ENCODE peak calls at places on chromosomes 4 and X, in ten cellular contexts. Y, V, U, S, J, I, Q, Z, H and P are unnamed samples.

GRCh38 chr4:115629270-115629669 is 515.9 kb upstream of the NDST4 start:
- DNase-seq in Y (no peak), V (no peak), U (no peak), S (no peak), J (no peak), I (no peak), Q (no peak), Z (no peak), H (no peak), P (no peak)

GRCh38 chr4:71472946-71473345 is 134.1 kb downstream of the SLC4A4 start:
- DNase-seq in Y (no peak), V (peak), U (no peak), S (peak), J (peak), I (no peak), Q (no peak), Z (peak), H (no peak), P (no peak)

GRCh38 chr4:144645621-144646522 is at the start of gene HHIP:
- DNase-seq in Y (no peak), V (peak), U (peak), S (peak), J (no peak), I (peak), Q (peak), Z (no peak), H (no peak), P (no peak)

GRCh38 chr4:153529646-153530045 is 63.5 kb downstream of the TMEM131L start:
- DNase-seq in Y (peak), V (no peak), U (no peak), S (no peak), J (no peak), I (no peak), Q (no peak), Z (no peak), H (no peak), P (no peak)

GRCh38 chrX:18885317-18886004 is 98.5 kb downstream of the PHKA2 start:
- DNase-seq in Y (no peak), V (no peak), U (no peak), S (no peak), J (no peak), I (no peak), Q (no peak), Z (no peak), H (no peak), P (peak)

GRCh38 chrX:148915474-148915873 is 415.1 kb downstream of the AFF2 start:
- DNase-seq in Y (no peak), V (no peak), U (no peak), S (no peak), J (no peak), I (no peak), Q (no peak), Z (no peak), H (no peak), P (no peak)

GRCh38 chr4:55321707-55322264 is 24.3 kb upstream of the SRD5A3 start:
- DNase-seq in Y (no peak), V (peak), U (no peak), S (peak), J (peak), I (peak), Q (peak), Z (no peak), H (peak), P (peak)

GRCh38 chrX:118523920-118524319 is 28.3 kb downstream of the DOCK11 start:
- DNase-seq in Y (no peak), V (no peak), U (peak), S (no peak), J (no peak), I (no peak), Q (no peak), Z (no peak), H (peak), P (no peak)

GRCh38 chr4:32189130-32189529 is 1469.0 kb downstream of the PCDH7 start:
- DNase-seq in Y (no peak), V (no peak), U (no peak), S (no peak), J (no peak), I (no peak), Q (no peak), Z (no peak), H (no peak), P (no peak)

GRCh38 chrX:119871599-119872395 is at the start of the genes NDUFA1 and RNF113A:
- DNase-seq in Y (peak), V (peak), U (peak), S (peak), J (peak), I (peak), Q (peak), Z (no peak), H (peak), P (peak)

GRCh38 chr4:40606239-40606767 is 23.4 kb downstream of the RBM47 start:
- DNase-seq in Y (no peak), V (no peak), U (no peak), S (no peak), J (no peak), I (no peak), Q (no peak), Z (no peak), H (no peak), P (no peak)

GRCh38 chr4:147108409-147108808 is 162.7 kb upstream of the TTC29 start:
- DNase-seq in Y (no peak), V (peak), U (no peak), S (peak), J (no peak), I (no peak), Q (no peak), Z (no peak), H (no peak), P (peak)